ENCODE peak calls at places on chromosomes 5 and 9, in four cellular contexts. One of them, this sample, is unnamed.

GRCh38 chr5:68456756-68457217 is 241.2 kb downstream of the PIK3R1 start:
- DNase-seq in fibroblast of lung: peak; percentile 50
- DNase-seq in GM23338: no peak
- DNase-seq in GM12878: no peak
- DNase-seq in this sample: no peak

GRCh38 chr5:153711755-153712154 is 221.3 kb downstream of the GRIA1 start:
- DNase-seq in GM23338: no peak
- DNase-seq in GM12878: no peak
- DNase-seq in fibroblast of lung: peak; percentile 5
- DNase-seq in this sample: no peak

GRCh38 chr9:136107155-136107952 is 11.3 kb downstream of the TMEM250 start:
- DNase-seq in fibroblast of lung: no peak
- DNase-seq in GM23338: peak; percentile 66
- DNase-seq in GM12878: no peak
- DNase-seq in this sample: no peak

GRCh38 chr5:117230375-117230774 is 655.8 kb upstream of the SEMA6A start:
- DNase-seq in GM23338: no peak
- DNase-seq in fibroblast of lung: no peak
- DNase-seq in GM12878: no peak
- DNase-seq in this sample: no peak

GRCh38 chr9:16344343-16344742 is 526.1 kb downstream of the BNC2 start:
- DNase-seq in GM23338: no peak
- DNase-seq in fibroblast of lung: peak; percentile 79
- DNase-seq in GM12878: no peak
- DNase-seq in this sample: no peak

GRCh38 chr5:141757402-141757801 is 75.4 kb upstream of the ARAP3 start:
- DNase-seq in GM23338: peak; percentile 78
- DNase-seq in GM12878: no peak
- DNase-seq in fibroblast of lung: peak; percentile 29
- DNase-seq in this sample: no peak

GRCh38 chr5:175831507-175831906 is 39.9 kb upstream of the CPLX2 start:
- DNase-seq in fibroblast of lung: no peak
- DNase-seq in GM23338: no peak
- DNase-seq in GM12878: no peak
- DNase-seq in this sample: no peak

GRCh38 chr9:35651964-35652828 is 1.5 kb upstream of the SIT1 start:
- DNase-seq in GM12878: no peak
- DNase-seq in GM23338: no peak
- DNase-seq in fibroblast of lung: peak; percentile 83
- DNase-seq in this sample: no peak

GRCh38 chr5:174251305-174251704 is 205.8 kb downstream of the NSG2 start:
- DNase-seq in GM12878: no peak
- DNase-seq in GM23338: no peak
- DNase-seq in fibroblast of lung: no peak
- DNase-seq in this sample: no peak
- TF ChIP-seq EZH2 in GM12878: no peak
- TF ChIP-seq EZH2 in GM23338: no peak
- TF ChIP-seq EZH2 in fibroblast of lung: no peak
- TF ChIP-seq EZH2 in this sample: no peak

DNA sequence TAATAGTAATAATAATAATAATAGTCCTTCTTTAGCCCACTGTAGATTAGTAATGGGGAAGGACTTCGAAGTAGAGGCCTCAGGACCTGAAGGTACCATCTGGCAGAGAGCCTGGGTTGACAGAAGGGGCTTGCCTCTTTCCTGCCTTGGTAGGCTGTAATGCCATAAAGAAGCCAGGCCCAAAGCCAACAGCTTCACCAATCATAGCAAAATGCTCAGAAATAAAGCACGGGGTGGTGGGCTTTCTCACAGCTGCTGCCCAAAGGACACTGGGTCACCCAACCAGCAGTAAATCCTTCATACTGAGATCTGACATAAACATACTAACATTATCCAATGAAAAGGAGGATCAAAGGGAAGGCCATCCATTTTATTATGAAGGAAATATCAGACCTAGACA is 70.7 kb downstream of the SUSD1 start:
- DNase-seq in GM12878: no peak
- DNase-seq in fibroblast of lung: no peak
- DNase-seq in GM23338: no peak
- DNase-seq in this sample: no peak
- H3K4me2 ChIP-seq in GM12878: peak overlapping the region; percentile 51
- H3K4me2 ChIP-seq in fibroblast of lung: no peak overlapping the region
- H3K4me2 ChIP-seq in GM23338: no peak overlapping the region
- H3K4me2 ChIP-seq in this sample: peak overlapping the region; percentile 15

GRCh38 chr5:32710335-32710858 is 724 bp upstream of the NPR3 start:
- DNase-seq in fibroblast of lung: no peak
- DNase-seq in GM23338: peak; percentile 48
- DNase-seq in GM12878: no peak
- DNase-seq in this sample: no peak

GRCh38 chr5:32713396-32714381 is 2.6 kb downstream of the NPR3 start:
- DNase-seq in fibroblast of lung: peak; percentile 53
- DNase-seq in GM23338: peak; percentile 90
- DNase-seq in GM12878: no peak
- DNase-seq in this sample: no peak

GRCh38 chr5:32712463-32713395 is 1.6 kb downstream of the NPR3 start:
- DNase-seq in GM23338: peak; percentile 59
- DNase-seq in fibroblast of lung: peak; percentile 34
- DNase-seq in GM12878: no peak
- DNase-seq in this sample: no peak

GRCh38 chr5:32710859-32711692 is at the start of gene NPR3:
- DNase-seq in GM23338: peak; percentile 27
- DNase-seq in fibroblast of lung: peak; percentile 62
- DNase-seq in GM12878: no peak
- DNase-seq in this sample: no peak

GRCh38 chr5:32711693-32712462 is 757 bp downstream of the NPR3 start:
- DNase-seq in GM12878: no peak
- DNase-seq in fibroblast of lung: peak; percentile 47
- DNase-seq in GM23338: peak; percentile 52
- DNase-seq in this sample: no peak
- TF ChIP-seq EZH2 in GM12878: no peak
- TF ChIP-seq EZH2 in fibroblast of lung: peak; percentile 39
- TF ChIP-seq EZH2 in GM23338: no peak
- TF ChIP-seq EZH2 in this sample: no peak

GRCh38 chr5:135085936-135086235 is 51.9 kb upstream of the PITX1 start:
- DNase-seq in GM12878: no peak
- DNase-seq in GM23338: no peak
- DNase-seq in fibroblast of lung: no peak
- DNase-seq in this sample: no peak
- H3K4me2 ChIP-seq in GM12878: no peak overlapping the region
- H3K4me2 ChIP-seq in GM23338: no peak overlapping the region
- H3K4me2 ChIP-seq in fibroblast of lung: no peak overlapping the region
- H3K4me2 ChIP-seq in this sample: no peak overlapping the region

GRCh38 chr5:127518319-127518621 is 830 bp downstream of the PRRC1 start:
- DNase-seq in fibroblast of lung: peak; percentile 75
- DNase-seq in GM23338: no peak
- DNase-seq in GM12878: peak; percentile 23
- DNase-seq in this sample: peak; percentile 84
- TF ChIP-seq EZH2 in fibroblast of lung: no peak
- TF ChIP-seq EZH2 in GM23338: no peak
- TF ChIP-seq EZH2 in GM12878: no peak
- TF ChIP-seq EZH2 in this sample: no peak

GRCh38 chr5:116071211-116071610 is 13.6 kb upstream of the COMMD10 start:
- DNase-seq in GM12878: no peak
- DNase-seq in GM23338: no peak
- DNase-seq in fibroblast of lung: no peak
- DNase-seq in this sample: no peak

GRCh38 chr5:116063950-116064349 is 20.9 kb upstream of the COMMD10 start:
- DNase-seq in fibroblast of lung: no peak
- DNase-seq in GM12878: no peak
- DNase-seq in GM23338: no peak
- DNase-seq in this sample: no peak

GRCh38 chr5:116062352-116062751 is 22.5 kb upstream of the COMMD10 start:
- DNase-seq in fibroblast of lung: peak; percentile 11
- DNase-seq in GM23338: no peak
- DNase-seq in GM12878: no peak
- DNase-seq in this sample: no peak

GRCh38 chr5:116068028-116068632 is 16.7 kb upstream of the COMMD10 start:
- DNase-seq in GM12878: no peak
- DNase-seq in GM23338: peak; percentile 79
- DNase-seq in fibroblast of lung: peak; percentile 82
- DNase-seq in this sample: peak; percentile 56
- H3K4me2 ChIP-seq in GM12878: no peak overlapping the region
- H3K4me2 ChIP-seq in GM23338: no peak overlapping the region
- H3K4me2 ChIP-seq in fibroblast of lung: no peak overlapping the region
- H3K4me2 ChIP-seq in this sample: no peak overlapping the region

GRCh38 chr5:135033866-135034185 is 202 bp downstream of the PITX1 start:
- DNase-seq in GM12878: no peak
- DNase-seq in GM23338: no peak
- DNase-seq in fibroblast of lung: no peak
- DNase-seq in this sample: no peak

GRCh38 chr5:135031813-135032612 is 2.0 kb downstream of the PITX1 start:
- DNase-seq in fibroblast of lung: peak; percentile 36
- DNase-seq in GM12878: no peak
- DNase-seq in GM23338: no peak
- DNase-seq in this sample: peak; percentile 21

GRCh38 chr5:135032613-135033025 is 1.4 kb downstream of the PITX1 start:
- DNase-seq in GM12878: no peak
- DNase-seq in fibroblast of lung: no peak
- DNase-seq in GM23338: no peak
- DNase-seq in this sample: peak; percentile 46

GRCh38 chr5:135034186-135034962 is at the start of gene PITX1:
- DNase-seq in fibroblast of lung: peak; percentile 40
- DNase-seq in GM23338: peak; percentile 71
- DNase-seq in GM12878: no peak
- DNase-seq in this sample: peak; percentile 76

GRCh38 chr5:135033026-135033861 is 784 bp downstream of the PITX1 start:
- DNase-seq in GM23338: peak; percentile 81
- DNase-seq in GM12878: no peak
- DNase-seq in fibroblast of lung: peak; percentile 35
- DNase-seq in this sample: peak; percentile 60
- TF ChIP-seq EZH2 in GM23338: peak; percentile 100
- TF ChIP-seq EZH2 in GM12878: no peak
- TF ChIP-seq EZH2 in fibroblast of lung: peak; percentile 95
- TF ChIP-seq EZH2 in this sample: no peak